ENCODE peak calls at places on chromosomes 3 and 15, in eight cellular contexts. One of them, this sample, is unnamed.

GRCh38 chr3:158709666-158710083 is 22.6 kb downstream of the RARRES1 start:
- DNase-seq in amniotic stem cell: peak; percentile 95
- DNase-seq in adrenal gland: peak; percentile 64
- DNase-seq in tibial nerve: no peak
- DNase-seq in left cardiac atrium: no peak
- DNase-seq in CD8-positive, alpha-beta T cell: no peak
- DNase-seq in psoas muscle: no peak
- DNase-seq in SW480: peak; percentile 17
- DNase-seq in this sample: no peak

GRCh38 chr3:8324727-8325126 is 176.9 kb upstream of the LMCD1 start:
- DNase-seq in tibial nerve: no peak
- DNase-seq in left cardiac atrium: peak; percentile 50
- DNase-seq in adrenal gland: peak; percentile 44
- DNase-seq in psoas muscle: peak; percentile 18
- DNase-seq in amniotic stem cell: no peak
- DNase-seq in CD8-positive, alpha-beta T cell: peak; percentile 22
- DNase-seq in SW480: peak; percentile 28
- DNase-seq in this sample: peak; percentile 59

GRCh38 chr3:150761831-150762661 is 923 bp downstream of the SIAH2 start:
- DNase-seq in left cardiac atrium: peak; percentile 51
- DNase-seq in adrenal gland: peak; percentile 77
- DNase-seq in tibial nerve: peak; percentile 33
- DNase-seq in SW480: peak; percentile 72
- DNase-seq in amniotic stem cell: peak; percentile 56
- DNase-seq in psoas muscle: peak; percentile 45
- DNase-seq in CD8-positive, alpha-beta T cell: peak; percentile 6
- DNase-seq in this sample: peak; percentile 47

GRCh38 chr15:78398076-78398825 is 39.8 kb upstream of the IREB2 start:
- DNase-seq in CD8-positive, alpha-beta T cell: no peak
- DNase-seq in tibial nerve: no peak
- DNase-seq in amniotic stem cell: no peak
- DNase-seq in psoas muscle: no peak
- DNase-seq in adrenal gland: no peak
- DNase-seq in SW480: no peak
- DNase-seq in left cardiac atrium: no peak
- DNase-seq in this sample: no peak

GRCh38 chr3:43732747-43733425 is 42.1 kb downstream of the ABHD5 start:
- DNase-seq in adrenal gland: no peak
- DNase-seq in left cardiac atrium: no peak
- DNase-seq in tibial nerve: no peak
- DNase-seq in SW480: no peak
- DNase-seq in CD8-positive, alpha-beta T cell: no peak
- DNase-seq in amniotic stem cell: no peak
- DNase-seq in psoas muscle: no peak
- DNase-seq in this sample: no peak

GRCh38 chr3:157582634-157582968 is 79.4 kb upstream of the VEPH1 start:
- DNase-seq in CD8-positive, alpha-beta T cell: no peak
- DNase-seq in tibial nerve: no peak
- DNase-seq in SW480: no peak
- DNase-seq in adrenal gland: no peak
- DNase-seq in amniotic stem cell: no peak
- DNase-seq in left cardiac atrium: no peak
- DNase-seq in psoas muscle: no peak
- DNase-seq in this sample: no peak

GRCh38 chr3:5057217-5057616 is 64.9 kb upstream of the ARL8B start:
- DNase-seq in SW480: no peak
- DNase-seq in tibial nerve: no peak
- DNase-seq in amniotic stem cell: no peak
- DNase-seq in adrenal gland: no peak
- DNase-seq in left cardiac atrium: no peak
- DNase-seq in psoas muscle: no peak
- DNase-seq in CD8-positive, alpha-beta T cell: no peak
- DNase-seq in this sample: no peak

GRCh38 chr3:142275856-142276255 is 50.5 kb upstream of the GK5 start:
- DNase-seq in adrenal gland: no peak
- DNase-seq in CD8-positive, alpha-beta T cell: no peak
- DNase-seq in psoas muscle: no peak
- DNase-seq in left cardiac atrium: no peak
- DNase-seq in tibial nerve: no peak
- DNase-seq in SW480: no peak
- DNase-seq in amniotic stem cell: peak; percentile 33
- DNase-seq in this sample: no peak

GRCh38 chr3:59980576-59980975 is 930.8 kb upstream of the CFAP20DC start:
- DNase-seq in psoas muscle: no peak
- DNase-seq in adrenal gland: no peak
- DNase-seq in left cardiac atrium: no peak
- DNase-seq in amniotic stem cell: no peak
- DNase-seq in tibial nerve: no peak
- DNase-seq in CD8-positive, alpha-beta T cell: no peak
- DNase-seq in SW480: no peak
- DNase-seq in this sample: no peak

GRCh38 chr3:176275538-176275937 is 921.7 kb downstream of the TBL1XR1 start:
- DNase-seq in SW480: no peak
- DNase-seq in psoas muscle: no peak
- DNase-seq in amniotic stem cell: no peak
- DNase-seq in CD8-positive, alpha-beta T cell: no peak
- DNase-seq in left cardiac atrium: no peak
- DNase-seq in adrenal gland: no peak
- DNase-seq in tibial nerve: no peak
- DNase-seq in this sample: no peak

GRCh38 chr3:126982125-126982521 is 792 bp upstream of the PLXNA1 start:
- DNase-seq in tibial nerve: no peak
- DNase-seq in CD8-positive, alpha-beta T cell: no peak
- DNase-seq in amniotic stem cell: no peak
- DNase-seq in psoas muscle: no peak
- DNase-seq in adrenal gland: peak; percentile 41
- DNase-seq in SW480: no peak
- DNase-seq in left cardiac atrium: no peak
- DNase-seq in this sample: no peak

GRCh38 chr3:78604328-78604727 is 1163.5 kb downstream of the ROBO1 start:
- DNase-seq in psoas muscle: no peak
- DNase-seq in tibial nerve: no peak
- DNase-seq in CD8-positive, alpha-beta T cell: no peak
- DNase-seq in left cardiac atrium: no peak
- DNase-seq in SW480: no peak
- DNase-seq in amniotic stem cell: peak; percentile 15
- DNase-seq in adrenal gland: no peak
- DNase-seq in this sample: no peak

GRCh38 chr15:68642491-68642845 is 63.7 kb downstream of the CORO2B start:
- DNase-seq in adrenal gland: no peak
- DNase-seq in CD8-positive, alpha-beta T cell: no peak
- DNase-seq in left cardiac atrium: no peak
- DNase-seq in psoas muscle: no peak
- DNase-seq in amniotic stem cell: no peak
- DNase-seq in tibial nerve: no peak
- DNase-seq in SW480: no peak
- DNase-seq in this sample: no peak

GRCh38 chr15:99762288-99762687 is 29.1 kb upstream of the LYSMD4 start:
- DNase-seq in adrenal gland: no peak
- DNase-seq in psoas muscle: no peak
- DNase-seq in CD8-positive, alpha-beta T cell: no peak
- DNase-seq in amniotic stem cell: no peak
- DNase-seq in left cardiac atrium: no peak
- DNase-seq in tibial nerve: no peak
- DNase-seq in SW480: no peak
- DNase-seq in this sample: no peak

GRCh38 chr3:50714953-50715352 is 40.2 kb downstream of the DOCK3 start:
- DNase-seq in adrenal gland: peak; percentile 24
- DNase-seq in amniotic stem cell: no peak
- DNase-seq in psoas muscle: no peak
- DNase-seq in CD8-positive, alpha-beta T cell: no peak
- DNase-seq in left cardiac atrium: no peak
- DNase-seq in SW480: no peak
- DNase-seq in tibial nerve: no peak
- DNase-seq in this sample: no peak

GRCh38 chr3:58562498-58562897 is 14.7 kb downstream of the FAM107A start:
- DNase-seq in amniotic stem cell: no peak
- DNase-seq in CD8-positive, alpha-beta T cell: no peak
- DNase-seq in adrenal gland: no peak
- DNase-seq in tibial nerve: no peak
- DNase-seq in left cardiac atrium: no peak
- DNase-seq in SW480: no peak
- DNase-seq in psoas muscle: no peak
- DNase-seq in this sample: no peak

GRCh38 chr3:123467051-123467450 is 18.2 kb upstream of the ADCY5 start:
- DNase-seq in adrenal gland: no peak
- DNase-seq in left cardiac atrium: no peak
- DNase-seq in CD8-positive, alpha-beta T cell: no peak
- DNase-seq in amniotic stem cell: no peak
- DNase-seq in psoas muscle: no peak
- DNase-seq in tibial nerve: no peak
- DNase-seq in SW480: no peak
- DNase-seq in this sample: no peak

GRCh38 chr3:41753651-41754050 is 208.3 kb downstream of the ULK4 start:
- DNase-seq in adrenal gland: no peak
- DNase-seq in psoas muscle: no peak
- DNase-seq in left cardiac atrium: no peak
- DNase-seq in SW480: no peak
- DNase-seq in amniotic stem cell: no peak
- DNase-seq in CD8-positive, alpha-beta T cell: no peak
- DNase-seq in tibial nerve: no peak
- DNase-seq in this sample: no peak

GRCh38 chr3:149393355-149394165 is 16.1 kb upstream of the TM4SF1 start:
- DNase-seq in tibial nerve: peak; percentile 49
- DNase-seq in CD8-positive, alpha-beta T cell: no peak
- DNase-seq in adrenal gland: peak; percentile 68
- DNase-seq in amniotic stem cell: peak; percentile 63
- DNase-seq in left cardiac atrium: peak; percentile 72
- DNase-seq in psoas muscle: peak; percentile 53
- DNase-seq in SW480: peak; percentile 64
- DNase-seq in this sample: peak; percentile 35

GRCh38 chr3:12719984-12720656 is 38.9 kb downstream of the TMEM40 start:
- DNase-seq in amniotic stem cell: peak; percentile 91
- DNase-seq in adrenal gland: peak; percentile 83
- DNase-seq in CD8-positive, alpha-beta T cell: peak; percentile 46
- DNase-seq in tibial nerve: peak; percentile 45
- DNase-seq in SW480: peak; percentile 78
- DNase-seq in psoas muscle: peak; percentile 56
- DNase-seq in left cardiac atrium: peak; percentile 76
- DNase-seq in this sample: peak; percentile 73

GRCh38 chr3:38004415-38005075 is 14.0 kb downstream of the VILL start:
- DNase-seq in left cardiac atrium: peak; percentile 82
- DNase-seq in SW480: peak; percentile 85
- DNase-seq in CD8-positive, alpha-beta T cell: no peak
- DNase-seq in adrenal gland: peak; percentile 87
- DNase-seq in psoas muscle: peak; percentile 73
- DNase-seq in tibial nerve: peak; percentile 85
- DNase-seq in amniotic stem cell: peak; percentile 29
- DNase-seq in this sample: peak; percentile 58

GRCh38 chr3:55481067-55481917 is 5.8 kb downstream of the WNT5A start:
- DNase-seq in tibial nerve: no peak
- DNase-seq in CD8-positive, alpha-beta T cell: no peak
- DNase-seq in SW480: no peak
- DNase-seq in amniotic stem cell: peak; percentile 83
- DNase-seq in adrenal gland: no peak
- DNase-seq in psoas muscle: peak; percentile 39
- DNase-seq in left cardiac atrium: no peak
- DNase-seq in this sample: no peak

GRCh38 chr3:157075693-157076420 is 84.1 kb downstream of the CCNL1 start:
- DNase-seq in adrenal gland: no peak
- DNase-seq in CD8-positive, alpha-beta T cell: no peak
- DNase-seq in tibial nerve: peak; percentile 35
- DNase-seq in amniotic stem cell: no peak
- DNase-seq in left cardiac atrium: no peak
- DNase-seq in SW480: no peak
- DNase-seq in psoas muscle: no peak
- DNase-seq in this sample: no peak

GRCh38 chr3:155701882-155702465 is 42.9 kb downstream of the PLCH1 start:
- DNase-seq in CD8-positive, alpha-beta T cell: no peak
- DNase-seq in left cardiac atrium: no peak
- DNase-seq in adrenal gland: no peak
- DNase-seq in SW480: peak; percentile 72
- DNase-seq in tibial nerve: no peak
- DNase-seq in amniotic stem cell: peak; percentile 45
- DNase-seq in psoas muscle: no peak
- DNase-seq in this sample: no peak

GRCh38 chr3:193688845-193689714 is 96.1 kb downstream of the OPA1 start:
- DNase-seq in CD8-positive, alpha-beta T cell: no peak
- DNase-seq in left cardiac atrium: no peak
- DNase-seq in amniotic stem cell: no peak
- DNase-seq in tibial nerve: no peak
- DNase-seq in SW480: no peak
- DNase-seq in adrenal gland: no peak
- DNase-seq in psoas muscle: no peak
- DNase-seq in this sample: no peak

GRCh38 chr15:52466134-52466701 is 62.5 kb downstream of the MYO5A start:
- DNase-seq in SW480: no peak
- DNase-seq in left cardiac atrium: peak; percentile 36
- DNase-seq in psoas muscle: peak; percentile 37
- DNase-seq in tibial nerve: no peak
- DNase-seq in CD8-positive, alpha-beta T cell: no peak
- DNase-seq in adrenal gland: peak; percentile 39
- DNase-seq in amniotic stem cell: no peak
- DNase-seq in this sample: peak; percentile 24

GRCh38 chr3:56923546-56924224 is 121.9 kb upstream of the ARHGEF3 start:
- DNase-seq in tibial nerve: no peak
- DNase-seq in CD8-positive, alpha-beta T cell: no peak
- DNase-seq in SW480: peak; percentile 52
- DNase-seq in adrenal gland: no peak
- DNase-seq in left cardiac atrium: peak; percentile 54
- DNase-seq in psoas muscle: no peak
- DNase-seq in amniotic stem cell: no peak
- DNase-seq in this sample: peak; percentile 30

GRCh38 chr15:41010335-41010734 is 57.1 kb downstream of the CHAC1 start:
- DNase-seq in CD8-positive, alpha-beta T cell: no peak
- DNase-seq in tibial nerve: no peak
- DNase-seq in left cardiac atrium: no peak
- DNase-seq in SW480: no peak
- DNase-seq in amniotic stem cell: no peak
- DNase-seq in adrenal gland: no peak
- DNase-seq in psoas muscle: no peak
- DNase-seq in this sample: no peak

GRCh38 chr15:57146394-57147140 is 228.1 kb downstream of the TCF12 start:
- DNase-seq in tibial nerve: no peak
- DNase-seq in psoas muscle: no peak
- DNase-seq in adrenal gland: no peak
- DNase-seq in amniotic stem cell: peak; percentile 45
- DNase-seq in left cardiac atrium: no peak
- DNase-seq in SW480: no peak
- DNase-seq in CD8-positive, alpha-beta T cell: no peak
- DNase-seq in this sample: no peak

GRCh38 chr3:13419356-13420050 is 619 bp downstream of the NUP210 start:
- DNase-seq in CD8-positive, alpha-beta T cell: peak; percentile 46
- DNase-seq in tibial nerve: no peak
- DNase-seq in left cardiac atrium: peak; percentile 47
- DNase-seq in adrenal gland: peak; percentile 41
- DNase-seq in psoas muscle: peak; percentile 41
- DNase-seq in amniotic stem cell: no peak
- DNase-seq in SW480: peak; percentile 38
- DNase-seq in this sample: peak; percentile 58

GRCh38 chr3:134368751-134369105 is 5.5 kb downstream of the AMOTL2 start:
- DNase-seq in adrenal gland: no peak
- DNase-seq in tibial nerve: no peak
- DNase-seq in left cardiac atrium: no peak
- DNase-seq in psoas muscle: no peak
- DNase-seq in amniotic stem cell: no peak
- DNase-seq in SW480: no peak
- DNase-seq in CD8-positive, alpha-beta T cell: no peak
- DNase-seq in this sample: no peak

GRCh38 chr15:57751177-57751800 is 44.8 kb downstream of the POLR2M start:
- DNase-seq in tibial nerve: no peak
- DNase-seq in left cardiac atrium: no peak
- DNase-seq in CD8-positive, alpha-beta T cell: no peak
- DNase-seq in adrenal gland: no peak
- DNase-seq in amniotic stem cell: no peak
- DNase-seq in psoas muscle: no peak
- DNase-seq in SW480: peak; percentile 16
- DNase-seq in this sample: peak; percentile 20

GRCh38 chr15:69595009-69595825 is 142.6 kb downstream of the RPLP1 start:
- DNase-seq in left cardiac atrium: peak; percentile 64
- DNase-seq in CD8-positive, alpha-beta T cell: no peak
- DNase-seq in amniotic stem cell: no peak
- DNase-seq in tibial nerve: peak; percentile 49
- DNase-seq in SW480: peak; percentile 50
- DNase-seq in adrenal gland: peak; percentile 67
- DNase-seq in psoas muscle: peak; percentile 68
- DNase-seq in this sample: no peak

GRCh38 chr3:147015334-147015733 is 391.0 kb downstream of the ZIC4 start:
- DNase-seq in left cardiac atrium: no peak
- DNase-seq in tibial nerve: no peak
- DNase-seq in CD8-positive, alpha-beta T cell: no peak
- DNase-seq in psoas muscle: no peak
- DNase-seq in SW480: no peak
- DNase-seq in adrenal gland: no peak
- DNase-seq in amniotic stem cell: no peak
- DNase-seq in this sample: no peak

This sample was measured in DND-41.